ENCODE peak calls at places on chromosome 1, in eight cellular contexts. One of them, this sample, is unnamed.

GRCh38 chr1:165863346-165863745 is 35.9 kb downstream of the UCK2 start:
- DNase-seq in spleen: no peak
- DNase-seq in SK-N-SH: no peak
- DNase-seq in HCT116: no peak
- DNase-seq in suprapubic skin: no peak
- DNase-seq in GM12891: no peak
- DNase-seq in GM23338: no peak
- DNase-seq in K562: no peak
- DNase-seq in this sample: no peak

GRCh38 chr1:216081445-216081844 is 341.8 kb downstream of the USH2A start:
- DNase-seq in spleen: no peak
- DNase-seq in SK-N-SH: no peak
- DNase-seq in HCT116: no peak
- DNase-seq in suprapubic skin: no peak
- DNase-seq in GM12891: no peak
- DNase-seq in GM23338: no peak
- DNase-seq in K562: no peak
- DNase-seq in this sample: no peak

GRCh38 chr1:174957829-174958228 is 41.9 kb upstream of the CACYBP start:
- DNase-seq in spleen: no peak
- DNase-seq in SK-N-SH: no peak
- DNase-seq in HCT116: no peak
- DNase-seq in suprapubic skin: no peak
- DNase-seq in GM12891: no peak
- DNase-seq in GM23338: no peak
- DNase-seq in K562: no peak
- DNase-seq in this sample: no peak

GRCh38 chr1:152960452-152961044 is 9.9 kb upstream of the SPRR4 start:
- DNase-seq in spleen: no peak
- DNase-seq in SK-N-SH: no peak
- DNase-seq in HCT116: no peak
- DNase-seq in suprapubic skin: no peak
- DNase-seq in GM12891: peak; percentile 20
- DNase-seq in GM23338: peak; percentile 74
- DNase-seq in K562: peak; percentile 29
- DNase-seq in this sample: no peak

GRCh38 chr1:242847390-242847993 is 323.0 kb upstream of the PLD5 start:
- DNase-seq in spleen: no peak
- DNase-seq in SK-N-SH: no peak
- DNase-seq in HCT116: no peak
- DNase-seq in suprapubic skin: no peak
- DNase-seq in GM12891: no peak
- DNase-seq in GM23338: peak; percentile 63
- DNase-seq in K562: no peak
- DNase-seq in this sample: no peak

GRCh38 chr1:61338899-61339298 is 256.5 kb downstream of the NFIA start:
- DNase-seq in spleen: no peak
- DNase-seq in SK-N-SH: no peak
- DNase-seq in HCT116: no peak
- DNase-seq in suprapubic skin: no peak
- DNase-seq in GM12891: no peak
- DNase-seq in GM23338: no peak
- DNase-seq in K562: no peak
- DNase-seq in this sample: no peak

GRCh38 chr1:107683683-107684082 is 281.3 kb downstream of the VAV3 start:
- DNase-seq in spleen: no peak
- DNase-seq in SK-N-SH: no peak
- DNase-seq in HCT116: no peak
- DNase-seq in suprapubic skin: no peak
- DNase-seq in GM12891: no peak
- DNase-seq in GM23338: no peak
- DNase-seq in K562: no peak
- DNase-seq in this sample: no peak

GRCh38 chr1:30705673-30706072 is 17.7 kb downstream of the MATN1 start:
- DNase-seq in spleen: no peak
- DNase-seq in SK-N-SH: no peak
- DNase-seq in HCT116: no peak
- DNase-seq in suprapubic skin: no peak
- DNase-seq in GM12891: no peak
- DNase-seq in GM23338: no peak
- DNase-seq in K562: no peak
- DNase-seq in this sample: no peak

GRCh38 chr1:15662539-15662938 is 21.6 kb upstream of the PLEKHM2 start:
- DNase-seq in spleen: no peak
- DNase-seq in SK-N-SH: no peak
- DNase-seq in HCT116: no peak
- DNase-seq in suprapubic skin: no peak
- DNase-seq in GM12891: no peak
- DNase-seq in GM23338: no peak
- DNase-seq in K562: no peak
- DNase-seq in this sample: no peak

GRCh38 chr1:244458781-244459180 is 2.3 kb upstream of the CATSPERE start:
- DNase-seq in spleen: no peak
- DNase-seq in SK-N-SH: no peak
- DNase-seq in HCT116: no peak
- DNase-seq in suprapubic skin: no peak
- DNase-seq in GM12891: no peak
- DNase-seq in GM23338: no peak
- DNase-seq in K562: no peak
- DNase-seq in this sample: no peak

GRCh38 chr1:160137216-160137862 is 14.1 kb upstream of the ATP1A4 start:
- DNase-seq in spleen: no peak
- DNase-seq in SK-N-SH: no peak
- DNase-seq in HCT116: no peak
- DNase-seq in suprapubic skin: no peak
- DNase-seq in GM12891: no peak
- DNase-seq in GM23338: no peak
- DNase-seq in K562: no peak
- DNase-seq in this sample: no peak

GRCh38 chr1:42978317-42979036 is 19.8 kb upstream of the SLC2A1 start:
- DNase-seq in spleen: no peak
- DNase-seq in SK-N-SH: no peak
- DNase-seq in HCT116: no peak
- DNase-seq in suprapubic skin: no peak
- DNase-seq in GM12891: no peak
- DNase-seq in GM23338: peak; percentile 52
- DNase-seq in K562: no peak
- DNase-seq in this sample: no peak

GRCh38 chr1:184792450-184792969 is 37.9 kb upstream of the EDEM3 start:
- DNase-seq in spleen: no peak
- DNase-seq in SK-N-SH: no peak
- DNase-seq in HCT116: peak; percentile 75
- DNase-seq in suprapubic skin: no peak
- DNase-seq in GM12891: no peak
- DNase-seq in GM23338: no peak
- DNase-seq in K562: no peak
- DNase-seq in this sample: peak; percentile 94

GRCh38 chr1:177983824-177984528 is 14.1 kb upstream of the SEC16B start:
- DNase-seq in spleen: no peak
- DNase-seq in SK-N-SH: peak; percentile 29
- DNase-seq in HCT116: no peak
- DNase-seq in suprapubic skin: no peak
- DNase-seq in GM12891: no peak
- DNase-seq in GM23338: peak; percentile 59
- DNase-seq in K562: no peak
- DNase-seq in this sample: no peak

GRCh38 chr1:115529216-115529897 is 112.4 kb upstream of the VANGL1 start:
- DNase-seq in spleen: no peak
- DNase-seq in SK-N-SH: no peak
- DNase-seq in HCT116: no peak
- DNase-seq in suprapubic skin: no peak
- DNase-seq in GM12891: no peak
- DNase-seq in GM23338: no peak
- DNase-seq in K562: no peak
- DNase-seq in this sample: no peak

GRCh38 chr1:226903819-226904710 is 33.6 kb downstream of the PSEN2 start:
- DNase-seq in spleen: no peak
- DNase-seq in SK-N-SH: no peak
- DNase-seq in HCT116: no peak
- DNase-seq in suprapubic skin: no peak
- DNase-seq in GM12891: no peak
- DNase-seq in GM23338: no peak
- DNase-seq in K562: no peak
- DNase-seq in this sample: no peak

GRCh38 chr1:85584264-85584781 is 3.8 kb downstream of the CCN1 start:
- DNase-seq in spleen: no peak
- DNase-seq in SK-N-SH: no peak
- DNase-seq in HCT116: no peak
- DNase-seq in suprapubic skin: no peak
- DNase-seq in GM12891: no peak
- DNase-seq in GM23338: peak; percentile 94
- DNase-seq in K562: no peak
- DNase-seq in this sample: no peak

GRCh38 chr1:6688001-6688400 is 13.6 kb downstream of the DNAJC11 start:
- DNase-seq in spleen: no peak
- DNase-seq in SK-N-SH: no peak
- DNase-seq in HCT116: no peak
- DNase-seq in suprapubic skin: no peak
- DNase-seq in GM12891: no peak
- DNase-seq in GM23338: no peak
- DNase-seq in K562: no peak
- DNase-seq in this sample: no peak

GRCh38 chr1:6690186-6690585 is 11.4 kb downstream of the DNAJC11 start:
- DNase-seq in spleen: no peak
- DNase-seq in SK-N-SH: no peak
- DNase-seq in HCT116: no peak
- DNase-seq in suprapubic skin: no peak
- DNase-seq in GM12891: no peak
- DNase-seq in GM23338: no peak
- DNase-seq in K562: no peak
- DNase-seq in this sample: no peak

GRCh38 chr1:6686294-6686693 is 15.3 kb downstream of the DNAJC11 start:
- DNase-seq in spleen: no peak
- DNase-seq in SK-N-SH: no peak
- DNase-seq in HCT116: no peak
- DNase-seq in suprapubic skin: no peak
- DNase-seq in GM12891: no peak
- DNase-seq in GM23338: no peak
- DNase-seq in K562: no peak
- DNase-seq in this sample: no peak

GRCh38 chr1:6691507-6691906 is 10.1 kb downstream of the DNAJC11 start:
- DNase-seq in spleen: no peak
- DNase-seq in SK-N-SH: no peak
- DNase-seq in HCT116: no peak
- DNase-seq in suprapubic skin: no peak
- DNase-seq in GM12891: no peak
- DNase-seq in GM23338: no peak
- DNase-seq in K562: no peak
- DNase-seq in this sample: no peak

GRCh38 chr1:6688757-6689156 is 12.9 kb downstream of the DNAJC11 start:
- DNase-seq in spleen: no peak
- DNase-seq in SK-N-SH: no peak
- DNase-seq in HCT116: no peak
- DNase-seq in suprapubic skin: no peak
- DNase-seq in GM12891: no peak
- DNase-seq in GM23338: no peak
- DNase-seq in K562: no peak
- DNase-seq in this sample: no peak
- TF ChIP-seq POLR2AphosphoS5 in spleen: no peak
- TF ChIP-seq POLR2AphosphoS5 in SK-N-SH: no peak
- TF ChIP-seq POLR2AphosphoS5 in HCT116: no peak
- TF ChIP-seq POLR2AphosphoS5 in suprapubic skin: no peak
- TF ChIP-seq POLR2AphosphoS5 in GM12891: no peak
- TF ChIP-seq POLR2AphosphoS5 in GM23338: no peak
- TF ChIP-seq POLR2AphosphoS5 in K562: no peak
- TF ChIP-seq POLR2AphosphoS5 in this sample: no peak

DNA sequence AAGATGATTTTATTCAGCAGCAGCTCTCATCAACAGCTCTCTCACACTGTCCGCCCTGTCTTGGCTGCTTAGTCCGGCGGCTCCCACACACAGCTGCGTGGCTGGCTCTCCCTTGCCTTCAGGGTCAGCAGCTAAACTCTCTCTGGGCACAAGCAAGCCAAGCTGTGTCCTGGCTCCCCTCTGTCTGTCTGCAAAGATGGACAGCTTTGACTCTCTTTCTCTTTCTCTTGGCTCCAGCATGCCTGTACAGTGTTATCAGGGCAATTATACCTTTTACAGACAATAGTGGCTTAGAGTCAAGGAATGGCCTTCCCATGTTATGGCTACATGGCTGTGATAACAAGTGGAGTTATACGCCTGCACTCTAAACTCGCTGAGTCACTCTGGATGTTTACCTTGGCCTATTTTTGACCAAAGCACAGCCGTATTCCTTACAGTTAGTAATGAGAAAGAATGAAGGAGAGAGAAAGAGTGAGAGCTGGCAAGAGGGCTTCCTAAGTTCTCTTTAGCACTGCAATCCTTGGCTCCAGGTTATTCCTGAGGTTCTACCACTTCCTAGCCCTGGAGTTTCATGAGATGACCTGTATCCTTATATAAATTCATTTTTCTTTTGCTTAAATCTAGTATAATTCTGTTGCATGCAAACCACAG is 59.9 kb upstream of the ZSWIM5 start:
- DNase-seq in spleen: peak; percentile 61
- DNase-seq in SK-N-SH: no peak
- DNase-seq in HCT116: no peak
- DNase-seq in suprapubic skin: no peak
- DNase-seq in GM12891: no peak
- DNase-seq in GM23338: peak; percentile 10
- DNase-seq in K562: no peak
- DNase-seq in this sample: peak; percentile 40
- TF ChIP-seq POLR2AphosphoS5 in spleen: no peak
- TF ChIP-seq POLR2AphosphoS5 in SK-N-SH: no peak
- TF ChIP-seq POLR2AphosphoS5 in HCT116: no peak
- TF ChIP-seq POLR2AphosphoS5 in suprapubic skin: no peak
- TF ChIP-seq POLR2AphosphoS5 in GM12891: no peak
- TF ChIP-seq POLR2AphosphoS5 in GM23338: no peak
- TF ChIP-seq POLR2AphosphoS5 in K562: no peak
- TF ChIP-seq POLR2AphosphoS5 in this sample: peak; percentile 49

GRCh38 chr1:235888119-235888643 is 21.5 kb upstream of the LYST start:
- DNase-seq in spleen: no peak
- DNase-seq in SK-N-SH: no peak
- DNase-seq in HCT116: no peak
- DNase-seq in suprapubic skin: no peak
- DNase-seq in GM12891: no peak
- DNase-seq in GM23338: no peak
- DNase-seq in K562: no peak
- DNase-seq in this sample: no peak
- TF ChIP-seq POLR2AphosphoS5 in spleen: no peak
- TF ChIP-seq POLR2AphosphoS5 in SK-N-SH: no peak
- TF ChIP-seq POLR2AphosphoS5 in HCT116: no peak
- TF ChIP-seq POLR2AphosphoS5 in suprapubic skin: no peak
- TF ChIP-seq POLR2AphosphoS5 in GM12891: no peak
- TF ChIP-seq POLR2AphosphoS5 in GM23338: no peak
- TF ChIP-seq POLR2AphosphoS5 in K562: no peak
- TF ChIP-seq POLR2AphosphoS5 in this sample: no peak

DNA sequence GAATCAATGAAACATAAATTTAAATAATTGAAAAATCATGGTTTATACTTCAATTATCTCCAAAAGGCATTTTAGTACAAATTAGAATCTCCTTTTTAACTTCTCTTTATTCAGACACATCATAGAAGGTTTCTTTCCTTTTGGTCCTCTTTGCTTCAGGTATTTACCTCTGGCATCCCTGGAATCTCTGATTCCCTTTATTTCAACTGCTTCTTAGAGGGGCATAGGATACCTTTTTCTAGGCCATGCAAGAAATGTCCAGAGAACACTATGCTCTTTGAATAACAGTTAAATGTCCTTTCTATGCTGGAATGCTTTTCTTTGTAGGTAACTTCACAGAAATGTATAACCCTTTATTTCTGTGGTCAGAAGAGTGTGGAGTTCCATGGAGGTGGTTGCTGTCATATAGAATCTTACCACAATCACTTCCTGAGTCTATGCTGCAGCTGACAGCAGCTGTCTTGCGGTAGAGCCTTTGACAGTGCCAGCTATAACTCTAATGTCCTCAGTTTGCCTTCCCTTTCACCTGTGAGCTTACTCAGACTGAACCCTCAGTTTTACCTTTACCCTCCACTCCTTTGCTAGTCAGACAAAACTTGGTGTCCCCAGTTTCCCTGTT is 8.6 kb downstream of the LAMC2 start:
- DNase-seq in spleen: no peak
- DNase-seq in SK-N-SH: no peak
- DNase-seq in HCT116: no peak
- DNase-seq in suprapubic skin: no peak
- DNase-seq in GM12891: peak; percentile 38
- DNase-seq in GM23338: peak; percentile 71
- DNase-seq in K562: no peak
- DNase-seq in this sample: no peak
- TF ChIP-seq POLR2AphosphoS5 in spleen: no peak
- TF ChIP-seq POLR2AphosphoS5 in SK-N-SH: no peak
- TF ChIP-seq POLR2AphosphoS5 in HCT116: no peak
- TF ChIP-seq POLR2AphosphoS5 in suprapubic skin: no peak
- TF ChIP-seq POLR2AphosphoS5 in GM12891: no peak
- TF ChIP-seq POLR2AphosphoS5 in GM23338: no peak
- TF ChIP-seq POLR2AphosphoS5 in K562: no peak
- TF ChIP-seq POLR2AphosphoS5 in this sample: no peak